ENCODE peak calls at places on chromosome 2, in six cellular contexts. B is BJ; N is activated CD4-positive, alpha-beta T cell treated with anti-CD3 and anti-CD28 coated beads, Interleukin-2, amount 50 U/mL, for 24 hours; K is astrocyte; X is head of caudate nucleus; Z is left ventricle myocardium inferior. G is an unnamed sample.

GRCh38 chr2:162524192-162524591 is 180.3 kb downstream of the GCA start:
- DNase-seq in N (no peak), K (no peak), X (no peak), Z (no peak), B (no peak), G (no peak)

GRCh38 chr2:16546128-16546754 is 119.4 kb downstream of the CYRIA start:
- DNase-seq in Z (no peak), X (no peak), B (no peak), N (no peak), K (peak; percentile 18), G (no peak)

GRCh38 chr2:211133766-211134165 is 577.4 kb downstream of the CPS1 start:
- DNase-seq in B (no peak), N (no peak), Z (no peak), K (peak; percentile 63), X (no peak), G (no peak)

GRCh38 chr2:140288726-140289125 is 1508.5 kb upstream of the NXPH2 start:
- DNase-seq in X (no peak), Z (no peak), B (no peak), K (no peak), N (no peak), G (no peak)

GRCh38 chr2:112623913-112624777 is 21.6 kb upstream of the SLC20A1 start:
- DNase-seq in N (no peak), X (no peak), K (peak; percentile 81), Z (peak; percentile 29), B (peak; percentile 59), G (no peak)

GRCh38 chr2:112891333-112891950 is 19.5 kb upstream of the IL37 start:
- DNase-seq in K (no peak), Z (no peak), X (no peak), N (no peak), B (no peak), G (no peak)

GRCh38 chr2:157107460-157107859 is 150.0 kb upstream of the GALNT5 start:
- DNase-seq in B (no peak), N (no peak), X (no peak), K (no peak), Z (no peak), G (no peak)

GRCh38 chr2:46956981-46957531 is 41.5 kb upstream of the MCFD2 start:
- DNase-seq in B (no peak), K (no peak), Z (peak; percentile 31), X (no peak), N (no peak), G (no peak)

GRCh38 chr2:65675350-65675749 is 243.0 kb upstream of the SPRED2 start:
- DNase-seq in N (no peak), K (peak; percentile 47), Z (no peak), B (no peak), X (no peak), G (no peak)

GRCh38 chr2:56271275-56271674 is 87.5 kb downstream of the CCDC85A start:
- DNase-seq in Z (no peak), N (no peak), X (no peak), K (no peak), B (no peak), G (no peak)

GRCh38 chr2:75155115-75155514 is 44.2 kb downstream of the TACR1 start:
- DNase-seq in X (no peak), Z (no peak), N (no peak), K (no peak), B (peak; percentile 26), G (no peak)

G was measured in pons.